ENCODE peak calls at places on chromosome 7, in eight cellular contexts. F is mucosa of descending colon, L is left lung, K is fibroblast of lung, T is AG10803, V is AG04450, J is ovary, G is vagina. R is an unnamed sample.
A peak's percentile ranks its signal among the peaks of the same experiment; 100 is the strongest.

GRCh38 chr7:137935849-137936508 is 65.9 kb downstream of the CREB3L2 start:
- DNase-seq in F (no peak), L (no peak), K (no peak), T (no peak), V (no peak), J (no peak), G (no peak), R (no peak)

GRCh38 chr7:3910041-3910440 is 609.0 kb downstream of the SDK1 start:
- DNase-seq in F (no peak), L (no peak), K (no peak), T (no peak), V (no peak), J (no peak), G (no peak), R (no peak)

GRCh38 chr7:27165089-27165654 is at the start of gene HOXA9:
- DNase-seq in F (peak; percentile 88), L (peak; percentile 88), K (peak; percentile 75), T (peak; percentile 97), V (no peak), J (no peak), G (no peak), R (no peak)

GRCh38 chr7:98348726-98349474 is 52.0 kb downstream of the BAIAP2L1 start:
- DNase-seq in F (no peak), L (no peak), K (no peak), T (no peak), V (no peak), J (no peak), G (no peak), R (no peak)

GRCh38 chr7:116258734-116259133 is 48.4 kb downstream of the TES start:
- DNase-seq in F (no peak), L (no peak), K (peak; percentile 85), T (peak; percentile 68), V (no peak), J (peak; percentile 44), G (no peak), R (no peak)

GRCh38 chr7:19051767-19052375 is 65.6 kb downstream of the TWIST1 start:
- DNase-seq in F (no peak), L (no peak), K (peak; percentile 54), T (no peak), V (no peak), J (no peak), G (no peak), R (no peak)

GRCh38 chr7:112938895-112939588 is 147.6 kb downstream of the GPR85 start:
- DNase-seq in F (peak; percentile 71), L (peak; percentile 39), K (peak; percentile 31), T (peak; percentile 47), V (no peak), J (peak; percentile 32), G (no peak), R (no peak)

GRCh38 chr7:40673285-40673684 is 538.5 kb downstream of the SUGCT start:
- DNase-seq in F (no peak), L (no peak), K (peak; percentile 76), T (peak; percentile 69), V (peak; percentile 55), J (no peak), G (no peak), R (no peak)

DNA sequence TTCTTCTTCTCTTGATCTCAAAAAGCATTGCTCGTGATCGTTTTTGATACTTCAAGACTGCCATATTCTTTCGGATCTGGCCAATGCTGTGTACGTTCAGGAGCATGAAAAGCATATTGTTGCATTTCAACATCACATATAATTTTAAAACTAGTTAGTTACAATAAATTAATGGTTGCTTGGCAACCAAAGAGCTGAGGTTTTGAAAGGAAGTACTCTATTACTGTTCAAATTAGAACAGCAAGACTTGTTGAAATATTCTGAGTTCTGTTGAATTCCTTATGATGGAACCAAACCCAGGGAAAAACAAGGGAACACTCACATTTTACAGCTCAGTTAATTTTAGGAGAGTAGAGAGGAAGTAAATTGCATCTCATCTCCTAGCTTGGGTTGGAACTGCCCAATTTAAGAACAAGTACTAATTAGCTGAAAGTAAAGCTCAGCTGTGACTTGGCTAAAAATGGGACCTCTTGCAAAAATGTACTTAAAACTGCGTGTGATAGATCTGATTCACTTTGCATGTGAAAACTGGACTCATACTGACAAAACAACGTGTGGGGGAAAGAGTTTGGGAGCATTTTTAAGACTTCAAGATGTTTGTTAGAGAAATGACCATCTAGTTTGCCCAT is 21.2 kb downstream of the OR9A2 start:
- DNase-seq in F (no peak), L (no peak), K (no peak), T (no peak), V (no peak), J (no peak), G (no peak), R (no peak)
- H3K4me3 ChIP-seq in F (no peak overlapping the region), L (no peak overlapping the region), K (no peak overlapping the region), T (no peak overlapping the region), V (no peak overlapping the region), J (no peak overlapping the region), G (no peak overlapping the region), R (no peak overlapping the region)

DNA sequence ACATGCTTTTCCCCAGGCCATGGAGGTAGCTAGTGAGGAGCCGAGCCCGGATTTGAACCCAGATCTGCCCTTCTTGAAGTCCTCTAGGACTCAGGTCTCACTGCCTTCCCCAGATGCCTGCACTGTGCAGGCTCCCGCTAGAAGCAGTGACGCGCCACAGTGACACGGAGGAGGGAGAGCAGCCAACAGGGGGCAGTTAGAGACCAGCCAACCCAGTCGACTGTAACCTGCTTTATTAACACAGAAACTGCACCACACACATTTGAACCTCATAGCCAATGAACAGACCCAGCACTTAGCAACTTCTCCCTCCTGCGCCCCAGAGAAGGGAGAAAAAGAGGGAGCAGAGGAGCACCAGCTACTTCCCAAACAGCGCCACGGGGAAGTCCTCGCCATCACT is 27.4 kb downstream of the PILRA start:
- DNase-seq in F (no peak), L (no peak), K (no peak), T (no peak), V (no peak), J (no peak), G (no peak), R (no peak)
- TF ChIP-seq CTCF in F (no peak), L (no peak), K (no peak), T (no peak), V (peak; percentile 12), J (no peak), G (no peak), R (peak; percentile 16)

GRCh38 chr7:74479961-74480829 is 26.5 kb downstream of the GTF2IRD1 start:
- DNase-seq in F (peak; percentile 80), L (peak; percentile 86), K (peak; percentile 90), T (peak; percentile 90), V (peak; percentile 47), J (peak; percentile 85), G (no peak), R (no peak)

GRCh38 chr7:74477188-74477587 is 23.5 kb downstream of the GTF2IRD1 start:
- DNase-seq in F (no peak), L (no peak), K (no peak), T (no peak), V (no peak), J (no peak), G (no peak), R (no peak)

GRCh38 chr7:74478671-74479065 is 25.0 kb downstream of the GTF2IRD1 start:
- DNase-seq in F (no peak), L (no peak), K (peak; percentile 13), T (no peak), V (no peak), J (no peak), G (no peak), R (no peak)

GRCh38 chr7:74480861-74481417 is 27.2 kb downstream of the GTF2IRD1 start:
- DNase-seq in F (peak; percentile 77), L (no peak), K (peak; percentile 86), T (peak; percentile 83), V (peak; percentile 11), J (peak; percentile 69), G (no peak), R (no peak)

GRCh38 chr7:74479066-74479781 is 25.5 kb downstream of the GTF2IRD1 start:
- DNase-seq in F (peak; percentile 81), L (peak; percentile 86), K (peak; percentile 57), T (peak; percentile 10), V (no peak), J (peak; percentile 48), G (no peak), R (no peak)
- H3K4me3 ChIP-seq in F (no peak overlapping the region), L (no peak overlapping the region), K (no peak overlapping the region), T (no peak overlapping the region), V (no peak overlapping the region), J (no peak overlapping the region), G (no peak overlapping the region), R (peak overlapping the region; percentile 58)

DNA sequence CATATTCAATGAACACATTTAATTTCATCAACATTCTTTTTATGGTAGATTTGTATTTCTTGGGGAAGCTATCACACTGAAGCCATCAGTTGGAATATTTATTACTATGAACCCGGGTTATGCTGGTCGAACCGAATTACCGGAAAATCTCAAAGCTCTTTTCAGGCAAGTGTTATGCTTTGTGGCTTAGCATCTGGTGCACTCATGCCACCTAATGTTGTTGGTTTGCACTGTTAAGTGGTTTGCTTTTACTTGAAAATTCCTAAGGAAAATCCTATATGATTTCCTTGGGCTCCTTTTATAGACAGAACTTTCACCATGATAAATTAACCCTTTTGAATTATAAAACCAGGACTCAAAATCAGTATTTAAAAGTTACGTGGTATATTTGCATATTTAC is 147.9 kb downstream of the DNAH11 start:
- DNase-seq in F (no peak), L (no peak), K (peak; percentile 13), T (no peak), V (no peak), J (no peak), G (no peak), R (no peak)
- TF ChIP-seq CTCF in F (no peak), L (no peak), K (peak; percentile 21), T (no peak), V (no peak), J (no peak), G (no peak), R (no peak)

GRCh38 chr7:33191326-33191725 is 62.0 kb downstream of the BBS9 start:
- DNase-seq in F (no peak), L (no peak), K (no peak), T (no peak), V (no peak), J (no peak), G (no peak), R (no peak)
- H3K4me3 ChIP-seq in F (no peak overlapping the region), L (no peak overlapping the region), K (no peak overlapping the region), T (no peak overlapping the region), V (no peak overlapping the region), J (no peak overlapping the region), G (no peak overlapping the region), R (no peak overlapping the region)

R was measured in epithelial cell of proximal tubule.